ENCODE peak calls at places on chromosomes 6 and 20, in eight cellular contexts. Y, K, T, E, R, D, C and Q are unnamed samples.

GRCh38 chr20:35341366-35342028 is 49.3 kb upstream of the FAM83C start:
- DNase-seq in D (no peak), T (no peak), Y (no peak), R (peak), C (no peak), K (peak), E (no peak), Q (no peak)

GRCh38 chr6:126716012-126716411 is 376.1 kb downstream of the CENPW start:
- DNase-seq in D (no peak), K (no peak), Y (no peak), E (no peak), C (no peak), T (no peak), R (no peak), Q (no peak)

GRCh38 chr6:19719691-19720127 is 117.5 kb upstream of the ID4 start:
- DNase-seq in T (peak), R (peak), Y (no peak), K (peak), C (no peak), D (no peak), E (peak), Q (no peak)

GRCh38 chr6:22892452-22892851 is 323.1 kb downstream of the HDGFL1 start:
- DNase-seq in D (peak), R (no peak), Y (peak), E (peak), K (peak), C (no peak), T (peak), Q (no peak)

GRCh38 chr6:45951291-45951690 is 64.4 kb downstream of the CLIC5 start:
- DNase-seq in C (no peak), Y (no peak), E (no peak), K (no peak), D (no peak), T (no peak), R (no peak), Q (no peak)

GRCh38 chr6:136225496-136225895 is 24.6 kb downstream of the MTFR2 start:
- DNase-seq in R (no peak), K (no peak), E (no peak), C (no peak), Y (no peak), T (no peak), D (no peak), Q (peak)

GRCh38 chr6:4687989-4688947 is 87.9 kb upstream of the CDYL start:
- DNase-seq in K (peak), C (no peak), T (no peak), E (peak), R (no peak), D (no peak), Y (peak), Q (peak)

GRCh38 chr6:31559958-31560696 is 12.0 kb upstream of the LTA start:
- DNase-seq in D (peak), Y (peak), R (no peak), C (no peak), E (peak), T (no peak), K (peak), Q (peak)

GRCh38 chr20:43530321-43531090 is 23.0 kb downstream of the L3MBTL1 start:
- DNase-seq in D (no peak), E (no peak), K (no peak), R (no peak), T (no peak), Y (no peak), C (peak), Q (no peak)

GRCh38 chr6:166556871-166557322 is 29.6 kb downstream of the RAMACL start:
- DNase-seq in T (no peak), Y (peak), D (peak), K (peak), R (no peak), E (peak), C (no peak), Q (peak)

GRCh38 chr6:100475554-100476325 is 11.0 kb upstream of the SIM1 start:
- DNase-seq in D (no peak), Y (no peak), K (no peak), E (no peak), T (no peak), R (no peak), C (no peak), Q (no peak)

GRCh38 chr20:1527923-1528322 is 29.6 kb downstream of the SIRPD start:
- DNase-seq in T (no peak), K (no peak), D (no peak), E (no peak), R (no peak), Y (no peak), C (no peak), Q (no peak)

GRCh38 chr6:40907198-40907701 is 131.8 kb downstream of the UNC5CL start:
- DNase-seq in Y (peak), D (peak), T (no peak), E (peak), C (peak), K (peak), R (peak), Q (no peak)

GRCh38 chr20:48781634-48782033 is 46.2 kb downstream of the PREX1 start:
- DNase-seq in K (no peak), D (no peak), T (no peak), E (no peak), C (no peak), Y (no peak), R (no peak), Q (no peak)

GRCh38 chr6:799769-800168 is 106.8 kb upstream of the EXOC2 start:
- DNase-seq in Y (no peak), C (no peak), K (no peak), E (no peak), T (no peak), R (no peak), D (no peak), Q (no peak)

GRCh38 chr6:22035690-22036089 is 261.1 kb downstream of the PRL start:
- DNase-seq in E (no peak), C (no peak), T (no peak), R (no peak), D (no peak), K (no peak), Y (no peak), Q (no peak)

GRCh38 chr6:225121-225721 is 67.1 kb upstream of the DUSP22 start:
- DNase-seq in K (no peak), R (no peak), D (no peak), T (no peak), E (no peak), Y (peak), C (no peak), Q (peak)

GRCh38 chr20:37879003-37879599 is 23.8 kb upstream of the VSTM2L start:
- DNase-seq in T (no peak), C (no peak), E (no peak), K (no peak), Y (no peak), R (no peak), D (no peak), Q (no peak)

GRCh38 chr20:58070664-58071499 is 157.6 kb downstream of the ANKRD60 start:
- DNase-seq in C (no peak), E (no peak), T (no peak), Y (no peak), R (no peak), D (no peak), K (no peak), Q (no peak)

GRCh38 chr6:140217283-140217682 is 842.8 kb upstream of the CITED2 start:
- DNase-seq in R (no peak), D (no peak), C (no peak), T (no peak), K (no peak), E (no peak), Y (no peak), Q (no peak)

GRCh38 chr6:89369009-89369408 is 16.5 kb upstream of the UBE2J1 start:
- DNase-seq in R (peak), E (peak), T (no peak), D (peak), K (peak), Y (peak), C (peak), Q (no peak)

GRCh38 chr6:11366183-11366933 is 133.9 kb upstream of the NEDD9 start:
- DNase-seq in E (no peak), R (no peak), T (no peak), D (no peak), K (no peak), C (no peak), Y (no peak), Q (peak)

GRCh38 chr6:159427335-159427734 is 258.1 kb downstream of the FNDC1 start:
- DNase-seq in D (no peak), R (no peak), Y (no peak), E (no peak), T (no peak), C (no peak), K (no peak), Q (no peak)

GRCh38 chr6:64872633-64873032 is 834.4 kb downstream of the EYS start:
- DNase-seq in R (no peak), E (no peak), T (no peak), K (no peak), C (no peak), Y (no peak), D (no peak), Q (no peak)

GRCh38 chr20:431012-431904 is 23.2 kb downstream of the RBCK1 start:
- DNase-seq in E (peak), C (peak), R (peak), D (peak), Y (peak), T (no peak), K (peak), Q (no peak)

GRCh38 chr6:150290429-150290828 is 78.4 kb upstream of the IYD start:
- DNase-seq in K (no peak), Y (peak), T (no peak), E (no peak), R (no peak), D (no peak), C (no peak), Q (no peak)

GRCh38 chr20:17431621-17432364 is 99.4 kb downstream of the BFSP1 start:
- DNase-seq in D (peak), C (peak), T (peak), Y (peak), E (peak), K (peak), R (peak), Q (no peak)

GRCh38 chr6:81767163-81768000 is 14.9 kb upstream of the TENT5A start:
- DNase-seq in D (no peak), R (no peak), Y (no peak), T (no peak), K (peak), C (peak), E (no peak), Q (no peak)

GRCh38 chr6:118810420-118811027 is 83.4 kb upstream of the ASF1A start:
- DNase-seq in E (peak), R (no peak), K (no peak), Y (no peak), C (no peak), D (no peak), T (no peak), Q (no peak)

GRCh38 chr6:169156108-169156821 is 97.4 kb downstream of the THBS2 start:
- DNase-seq in C (no peak), R (no peak), K (peak), Y (no peak), D (no peak), E (no peak), T (no peak), Q (no peak)

GRCh38 chr20:61666471-61666832 is 399.2 kb downstream of the TAF4 start:
- DNase-seq in E (no peak), R (no peak), T (no peak), K (no peak), C (no peak), D (no peak), Y (no peak), Q (no peak)

GRCh38 chr6:125795301-125795700 is 4.5 kb downstream of the NCOA7 start:
- DNase-seq in E (no peak), R (no peak), T (no peak), Y (no peak), D (no peak), K (no peak), C (no peak), Q (no peak)

GRCh38 chr6:34656378-34657036 is 40.1 kb downstream of the ILRUN start:
- DNase-seq in K (peak), E (peak), Y (no peak), R (no peak), D (peak), T (no peak), C (peak), Q (no peak)

GRCh38 chr20:49937023-49937929 is 1.1 kb downstream of the RNF114 start:
- DNase-seq in R (no peak), K (no peak), D (no peak), T (no peak), Y (peak), C (no peak), E (no peak), Q (no peak)

GRCh38 chr6:12369781-12370262 is 79.7 kb downstream of the EDN1 start:
- DNase-seq in T (no peak), E (peak), K (no peak), R (no peak), Y (no peak), D (no peak), C (no peak), Q (peak)

GRCh38 chr20:5215592-5216304 is 88.9 kb downstream of the CDS2 start:
- DNase-seq in K (no peak), R (no peak), D (no peak), C (no peak), Y (no peak), T (no peak), E (no peak), Q (no peak)

GRCh38 chr6:31870385-31870921 is 7.8 kb upstream of the NEU1 start:
- DNase-seq in T (no peak), D (no peak), R (no peak), E (no peak), Y (no peak), K (no peak), C (no peak), Q (no peak)

DNA sequence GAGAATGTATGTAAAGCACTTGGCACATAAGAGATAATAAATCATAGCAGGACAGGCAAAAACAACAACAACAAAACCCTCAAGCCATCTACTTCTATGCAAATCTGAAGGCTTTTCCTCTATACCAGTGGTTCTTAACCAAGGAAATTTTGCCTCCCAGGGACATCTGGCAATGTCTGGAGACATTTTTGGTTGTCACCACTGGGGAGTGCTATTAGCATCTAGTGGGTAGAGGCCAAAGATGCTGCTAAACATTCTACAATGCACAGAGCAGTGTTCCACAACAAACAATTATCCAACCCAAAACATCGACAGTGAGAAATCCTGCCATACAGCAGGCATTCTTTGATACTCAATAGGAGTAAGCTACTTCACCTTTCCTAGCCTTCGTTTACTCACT is 28.2 kb downstream of the NDRG3 start:
- DNase-seq in T (no peak), D (no peak), C (peak), Y (no peak), R (peak), E (peak), K (no peak), Q (no peak)
- TF ChIP-seq CTCF in T (peak), D (peak), C (peak), Y (no peak), R (peak), E (peak), K (peak), Q (peak)

GRCh38 chr6:123316733-123317323 is 319.9 kb downstream of the TRDN start:
- DNase-seq in D (no peak), E (no peak), T (no peak), C (peak), R (peak), Y (peak), K (peak), Q (no peak)
- TF ChIP-seq CTCF in D (peak), E (peak), T (no peak), C (peak), R (peak), Y (peak), K (peak), Q (peak)

DNA sequence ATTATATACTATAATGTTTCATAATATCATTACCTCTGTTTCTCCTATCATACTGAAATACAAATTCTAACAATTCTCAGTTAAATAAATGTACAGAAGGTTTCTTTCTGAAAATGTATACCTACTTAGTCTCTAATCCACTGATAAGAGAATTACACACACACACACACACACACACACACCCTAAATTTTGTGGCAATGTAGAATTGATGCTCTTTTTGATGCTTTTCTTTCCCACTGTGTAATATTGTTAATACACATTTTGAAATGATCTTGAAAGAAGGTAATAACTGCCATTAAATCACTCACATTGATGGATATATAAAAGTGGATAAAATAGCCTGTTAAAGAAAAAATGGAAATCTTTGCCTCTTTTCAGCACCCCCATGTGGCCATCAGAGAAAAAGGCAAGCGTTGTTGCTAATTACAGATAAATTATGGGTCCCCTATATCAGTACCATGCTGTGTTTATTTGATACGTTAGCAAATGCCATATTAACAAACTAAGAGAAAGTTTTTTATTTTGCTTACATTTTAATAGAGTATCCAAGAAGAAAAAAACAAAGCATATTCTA is 76.6 kb upstream of the VGLL2 start:
- DNase-seq in E (no peak), C (no peak), Y (no peak), K (no peak), R (no peak), T (no peak), D (no peak), Q (no peak)
- TF ChIP-seq CTCF in E (peak), C (peak), Y (peak), K (peak), R (peak), T (peak), D (peak), Q (no peak)

DNA sequence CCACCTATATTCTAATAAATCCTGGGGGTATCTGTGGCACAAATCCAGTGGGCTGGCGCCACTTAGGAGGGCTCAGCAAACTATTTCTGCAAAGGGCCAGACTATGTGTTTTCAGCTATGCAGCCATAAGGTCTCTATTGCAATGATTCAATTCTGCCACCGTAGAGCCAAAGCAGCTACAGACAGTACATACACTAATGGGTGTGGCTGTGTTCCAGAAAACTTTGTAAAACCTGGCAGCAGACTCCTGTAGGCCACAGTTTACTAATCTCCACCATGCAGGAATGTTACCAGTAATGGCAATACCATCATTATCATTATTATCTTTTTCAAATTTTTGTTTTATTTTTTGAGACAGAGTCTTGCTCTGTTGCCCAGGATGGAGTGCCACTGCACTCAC is 65.7 kb downstream of the SULF2 start:
- DNase-seq in R (no peak), D (no peak), K (no peak), E (no peak), T (no peak), Y (no peak), C (no peak), Q (no peak)
- TF ChIP-seq CTCF in R (no peak), D (no peak), K (no peak), E (no peak), T (no peak), Y (no peak), C (no peak), Q (no peak)